ENCODE peak calls at places on chromosomes 5 and 9, in four cellular contexts. O, Y, G and H are unnamed samples.

GRCh38 chr9:2764371-2764770 is 47.1 kb downstream of the KCNV2 start:
- DNase-seq in G (no peak), Y (no peak), O (no peak), H (no peak)

GRCh38 chr5:58185397-58186195 is 274.3 kb downstream of the PLK2 start:
- DNase-seq in O (no peak), G (no peak), Y (no peak), H (no peak)

GRCh38 chr5:154273963-154274827 is 83.7 kb downstream of the GALNT10 start:
- DNase-seq in O (no peak), G (no peak), Y (no peak), H (no peak)

GRCh38 chr5:64292611-64293215 is 127.1 kb downstream of the RNF180 start:
- DNase-seq in G (no peak), Y (no peak), O (no peak), H (no peak)

GRCh38 chr5:38695021-38695961 is 138.8 kb upstream of the LIFR start:
- DNase-seq in Y (no peak), G (no peak), O (no peak), H (no peak)

GRCh38 chr5:138650999-138651766 is 76.0 kb upstream of the HSPA9 start:
- DNase-seq in G (no peak), O (no peak), Y (no peak), H (no peak)

GRCh38 chr5:72123764-72124163 is 16.5 kb downstream of the MAP1B start:
- DNase-seq in O (no peak), G (no peak), Y (no peak), H (no peak)

GRCh38 chr5:55159763-55160492 is at the start of gene GPX8:
- DNase-seq in O (peak), G (peak), Y (peak), H (peak)

GRCh38 chr9:19270421-19270949 is 40.0 kb downstream of the DENND4C start:
- DNase-seq in G (no peak), O (no peak), Y (no peak), H (no peak)

GRCh38 chr9:18985464-18985951 is 47.5 kb downstream of the SAXO1 start:
- DNase-seq in G (no peak), Y (no peak), O (no peak), H (no peak)

GRCh38 chr9:97802276-97802675 is 50.8 kb upstream of the FOXE1 start:
- DNase-seq in G (peak), Y (peak), O (peak), H (no peak)

GRCh38 chr5:10856646-10857332 is 95.8 kb upstream of the DAP start:
- DNase-seq in G (peak), O (peak), Y (peak), H (peak)

GRCh38 chr5:93274291-93274690 is 306.7 kb downstream of the NR2F1-AS1 start:
- DNase-seq in O (no peak), G (no peak), Y (no peak), H (no peak)

GRCh38 chr5:138489705-138490104 is 24.4 kb downstream of the EGR1 start:
- DNase-seq in G (no peak), Y (no peak), O (no peak), H (no peak)

GRCh38 chr9:124011460-124012301 is at the start of gene LHX2:
- DNase-seq in G (no peak), O (peak), Y (peak), H (peak)

GRCh38 chr5:132430736-132431135 is 59.8 kb downstream of the IRF1 start:
- DNase-seq in Y (no peak), O (no peak), G (no peak), H (no peak)

GRCh38 chr5:176725521-176725920 is 78.2 kb downstream of the TSPAN17 start:
- DNase-seq in G (no peak), Y (no peak), O (no peak), H (no peak)

GRCh38 chr9:36831381-36832231 is 202.5 kb downstream of the PAX5 start:
- DNase-seq in G (no peak), Y (no peak), O (no peak), H (no peak)

GRCh38 chr5:139738777-139739611 is 56.6 kb upstream of the PSD2 start:
- DNase-seq in Y (no peak), O (peak), G (peak), H (no peak)

GRCh38 chr9:69131682-69132081 is 42.4 kb upstream of the TJP2 start:
- DNase-seq in O (no peak), Y (no peak), G (peak), H (no peak)

GRCh38 chr5:107570805-107571531 is 99.8 kb downstream of the EFNA5 start:
- DNase-seq in G (peak), O (no peak), Y (peak), H (peak)

GRCh38 chr9:70040506-70040905 is 3.1 kb upstream of the MAMDC2 start:
- DNase-seq in G (no peak), Y (no peak), O (no peak), H (no peak)

GRCh38 chr5:62720036-62720441 is 141.4 kb downstream of the LRRC70 start:
- DNase-seq in G (peak), Y (peak), O (peak), H (peak)

GRCh38 chr9:33306037-33306436 is 15.7 kb downstream of the NFX1 start:
- DNase-seq in G (no peak), O (no peak), Y (no peak), H (no peak)

GRCh38 chr5:10622810-10623209 is 58.9 kb downstream of the ANKRD33B start:
- DNase-seq in O (no peak), G (no peak), Y (no peak), H (no peak)

GRCh38 chr9:34343090-34343489 is 13.7 kb downstream of the NUDT2 start:
- DNase-seq in O (no peak), G (no peak), Y (no peak), H (no peak)

GRCh38 chr5:166992874-166993722 is 1298.3 kb upstream of the WWC1 start:
- DNase-seq in O (no peak), Y (no peak), G (no peak), H (no peak)

GRCh38 chr5:142584843-142585242 is 101.0 kb downstream of the FGF1 start:
- DNase-seq in Y (no peak), G (no peak), O (no peak), H (no peak)

GRCh38 chr5:177307544-177308363 is 3.9 kb downstream of the MXD3 start:
- DNase-seq in O (no peak), G (no peak), Y (no peak), H (no peak)

DNA sequence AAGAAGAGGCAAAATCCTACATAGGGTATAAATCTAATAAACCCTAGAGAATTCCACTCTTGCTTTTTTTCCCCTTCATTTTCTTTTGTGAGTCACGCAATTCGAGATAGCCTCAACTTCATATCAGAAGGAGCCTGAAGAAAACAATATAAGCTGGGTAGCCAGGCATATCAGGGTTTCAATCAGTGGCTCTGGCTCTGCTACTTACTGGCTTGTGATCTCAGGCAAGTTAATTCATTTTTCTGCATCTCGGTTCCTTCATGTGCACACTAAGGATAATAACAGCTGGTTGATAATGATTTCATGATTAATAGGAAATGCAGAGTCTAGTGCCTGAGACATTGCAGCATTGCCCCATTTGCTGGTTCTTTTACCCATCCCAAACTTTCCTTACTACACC is 46.5 kb upstream of the ASTN2 start:
- DNase-seq in G (no peak), Y (no peak), O (no peak), H (no peak)
- TF ChIP-seq NR3C1 in G (no peak), Y (no peak), O (no peak), H (no peak)

GRCh38 chr9:126297656-126298318 is 28.8 kb upstream of the MVB12B start:
- DNase-seq in Y (no peak), O (no peak), G (no peak), H (no peak)
- TF ChIP-seq NR3C1 in Y (no peak), O (no peak), G (no peak), H (no peak)

GRCh38 chr5:124736111-124736813 is 10.2 kb downstream of the ZNF608 start:
- DNase-seq in G (no peak), Y (no peak), O (no peak), H (no peak)

GRCh38 chr5:124736814-124737186 is 9.6 kb downstream of the ZNF608 start:
- DNase-seq in Y (no peak), O (no peak), G (no peak), H (no peak)

GRCh38 chr5:124732891-124733670 is 13.4 kb downstream of the ZNF608 start:
- DNase-seq in G (no peak), O (no peak), Y (no peak), H (no peak)

GRCh38 chr5:124734574-124735168 is 11.8 kb downstream of the ZNF608 start:
- DNase-seq in O (no peak), Y (no peak), G (no peak), H (no peak)

GRCh38 chr5:124735169-124735858 is 11.1 kb downstream of the ZNF608 start:
- DNase-seq in O (peak), Y (no peak), G (no peak), H (peak)
- TF ChIP-seq NR3C1 in O (no peak), Y (no peak), G (no peak), H (no peak)

DNA sequence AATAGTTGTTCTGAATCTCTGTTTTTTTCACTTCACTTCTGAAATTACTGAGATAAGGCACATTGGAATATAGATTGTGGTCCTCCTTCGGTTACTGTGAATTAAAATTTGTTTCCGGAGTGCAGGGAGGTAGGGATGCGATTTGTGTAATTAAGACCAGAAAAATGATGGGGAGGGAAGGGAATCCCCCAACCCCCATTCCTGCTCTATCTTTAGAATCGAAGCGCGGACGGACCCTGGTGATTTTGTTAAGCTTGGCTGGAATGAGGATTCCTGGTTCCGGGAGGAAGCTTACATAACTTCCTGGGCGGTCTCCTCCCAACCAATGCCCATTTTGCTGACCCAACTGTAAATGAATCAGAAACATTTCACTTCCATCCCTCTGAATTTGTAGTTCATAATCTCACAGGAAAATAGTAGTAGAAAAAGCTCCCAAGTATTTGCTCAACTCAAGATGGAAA is 220.1 kb upstream of the MSX2 start:
- DNase-seq in O (no peak), G (no peak), Y (no peak), H (no peak)
- TF ChIP-seq NR3C1 in O (no peak), G (no peak), Y (no peak), H (no peak)